ENCODE peak calls at places on chromosome 3, in five cellular contexts. Q is astrocyte of the cerebellum, S is cardiac fibroblast, Y is astrocyte, P is IMR-90. B is an unnamed sample.

GRCh38 chr3:141399979-141400971 is 32.0 kb downstream of the ZBTB38 start:
- DNase-seq in S (peak), Q (no peak), P (no peak), Y (no peak), B (no peak)

GRCh38 chr3:150495563-150496168 is 50.6 kb downstream of the SERP1 start:
- DNase-seq in S (peak), P (peak), Y (peak), Q (peak), B (peak)

GRCh38 chr3:100436951-100437350 is 35.6 kb downstream of the LNP1 start:
- DNase-seq in P (peak), Y (peak), S (no peak), Q (no peak), B (no peak)

GRCh38 chr3:190807719-190808375 is 54.6 kb downstream of the GMNC start:
- DNase-seq in Y (no peak), P (no peak), S (peak), Q (no peak), B (no peak)

GRCh38 chr3:41369838-41370237 is 170.5 kb downstream of the CTNNB1 start:
- DNase-seq in Y (no peak), S (no peak), Q (no peak), P (no peak), B (no peak)

GRCh38 chr3:129326591-129326990 is 47.9 kb downstream of the HMCES start:
- DNase-seq in Y (no peak), S (no peak), P (no peak), Q (no peak), B (no peak)

GRCh38 chr3:152021951-152022461 is 148.6 kb downstream of the SUCNR1 start:
- DNase-seq in S (peak), P (peak), Y (peak), Q (no peak), B (no peak)

GRCh38 chr3:53196575-53197407 is 35.8 kb downstream of the PRKCD start:
- DNase-seq in P (peak), S (peak), Q (peak), Y (peak), B (peak)

GRCh38 chr3:38620236-38620635 is 29.3 kb downstream of the SCN5A start:
- DNase-seq in Q (no peak), Y (no peak), P (peak), S (no peak), B (no peak)

GRCh38 chr3:39705351-39705900 is 104.0 kb upstream of the MYRIP start:
- DNase-seq in P (no peak), Q (no peak), S (peak), Y (no peak), B (no peak)

GRCh38 chr3:8436667-8437287 is 64.8 kb upstream of the LMCD1 start:
- DNase-seq in S (no peak), Y (no peak), Q (no peak), P (no peak), B (no peak)

GRCh38 chr3:172687501-172687900 is 23.4 kb downstream of the NCEH1 start:
- DNase-seq in P (no peak), Q (no peak), S (no peak), Y (peak), B (no peak)

GRCh38 chr3:194950906-194951628 is 265.4 kb downstream of the FAM43A start:
- DNase-seq in Y (no peak), Q (no peak), P (no peak), S (no peak), B (no peak)

GRCh38 chr3:174937488-174937887 is 78.4 kb downstream of the NAALADL2 start:
- DNase-seq in Q (no peak), S (no peak), Y (peak), P (peak), B (no peak)

GRCh38 chr3:184011937-184012889 is 5.5 kb downstream of the ABCC5 start:
- DNase-seq in P (peak), S (no peak), Q (no peak), Y (no peak), B (no peak)

GRCh38 chr3:151468284-151468917 is 7.5 kb upstream of the IGSF10 start:
- DNase-seq in Q (peak), Y (peak), S (peak), P (peak), B (peak)

GRCh38 chr3:14836049-14836468 is 17.3 kb downstream of the FGD5 start:
- DNase-seq in Q (no peak), S (peak), Y (no peak), P (no peak), B (no peak)

GRCh38 chr3:22371592-22372291 is 620.7 kb upstream of the ZNF385D start:
- DNase-seq in S (no peak), Q (no peak), Y (no peak), P (no peak), B (peak)

GRCh38 chr3:55726501-55726775 is 239.3 kb upstream of the WNT5A start:
- DNase-seq in P (no peak), Y (no peak), S (no peak), Q (no peak), B (no peak)

GRCh38 chr3:15919971-15920370 is 122.2 kb upstream of the ANKRD28 start:
- DNase-seq in S (no peak), P (no peak), Q (no peak), Y (no peak), B (no peak)

GRCh38 chr3:133040696-133041523 is 2.7 kb downstream of the TMEM108 start:
- DNase-seq in P (peak), Y (peak), Q (peak), S (peak), B (peak)
- TF ChIP-seq CTCF in P (peak), Y (peak), Q (peak), S (peak), B (peak)

GRCh38 chr3:24496529-24497482 is 2.2 kb upstream of the THRB start:
- DNase-seq in P (peak), Y (peak), S (peak), Q (peak), B (peak)
- TF ChIP-seq CTCF in P (no peak), Y (peak), S (peak), Q (peak), B (peak)

GRCh38 chr3:114709102-114709501 is 415.3 kb downstream of the TIGIT start:
- DNase-seq in Q (no peak), S (peak), P (peak), Y (peak), B (no peak)

GRCh38 chr3:114700637-114701234 is 406.9 kb downstream of the TIGIT start:
- DNase-seq in P (no peak), Y (no peak), S (no peak), Q (no peak), B (no peak)

GRCh38 chr3:114707225-114707860 is 413.5 kb downstream of the TIGIT start:
- DNase-seq in P (no peak), S (no peak), Q (no peak), Y (no peak), B (no peak)

GRCh38 chr3:114711321-114711891 is 417.6 kb downstream of the TIGIT start:
- DNase-seq in Q (no peak), P (no peak), S (no peak), Y (no peak), B (no peak)

DNA sequence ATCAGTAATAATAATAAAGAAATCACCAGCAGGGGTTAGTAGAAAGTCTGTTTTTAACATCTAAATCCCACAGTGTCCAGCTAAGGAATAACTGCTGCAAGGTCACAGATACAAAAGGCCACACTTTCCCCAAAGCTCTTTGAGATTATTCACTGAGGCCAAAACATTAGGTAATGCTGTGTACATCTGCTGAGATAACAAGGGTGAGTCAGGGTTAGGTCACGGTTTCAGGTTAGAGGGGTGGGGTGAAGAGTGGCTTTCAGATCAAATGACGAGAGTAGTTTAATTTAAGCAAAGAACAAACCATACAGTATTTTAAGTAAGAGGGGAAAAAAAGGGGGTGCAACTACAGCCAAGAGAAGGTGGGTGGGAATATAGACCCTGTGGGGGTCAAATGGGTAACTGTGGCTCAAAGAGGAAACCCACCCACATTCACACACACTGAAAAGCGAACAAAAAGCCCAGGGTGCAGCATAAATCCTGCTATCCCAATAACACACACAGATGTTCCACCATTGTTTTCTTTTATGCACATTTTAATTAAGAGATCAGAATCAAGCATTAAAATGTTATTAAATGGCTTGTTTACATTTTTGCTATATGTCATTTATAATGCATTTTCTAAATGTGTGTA is 412.9 kb downstream of the TIGIT start:
- DNase-seq in Q (no peak), Y (peak), S (peak), P (peak), B (no peak)
- TF ChIP-seq CTCF in Q (no peak), Y (no peak), S (no peak), P (no peak), B (no peak)

DNA sequence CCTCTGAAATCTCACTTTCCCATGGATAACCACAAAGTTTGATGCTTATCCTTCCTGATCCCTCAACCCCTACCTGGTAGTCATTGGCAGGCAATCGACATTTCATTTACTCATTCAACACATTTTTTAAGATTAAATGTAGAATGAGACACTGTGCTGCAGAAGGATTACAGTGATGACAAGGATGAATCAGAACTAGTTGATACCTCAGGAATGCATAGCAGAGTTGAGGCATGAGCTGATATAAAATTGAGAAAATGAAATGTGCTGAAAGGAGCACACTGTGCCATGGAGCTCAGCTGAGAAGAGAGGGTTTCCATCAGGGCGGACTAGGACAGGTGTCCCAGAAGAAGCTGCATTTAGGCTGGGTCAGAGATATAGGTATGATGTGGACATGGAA is 48.9 kb upstream of the ACTL6A start:
- DNase-seq in P (peak), Y (no peak), S (no peak), Q (no peak), B (no peak)
- TF ChIP-seq CTCF in P (no peak), Y (no peak), S (no peak), Q (no peak), B (no peak)

GRCh38 chr3:130565224-130565623 is 48.2 kb downstream of the COL6A6 start:
- DNase-seq in P (no peak), Y (no peak), S (no peak), Q (no peak), B (no peak)
- TF ChIP-seq CTCF in P (no peak), Y (no peak), S (no peak), Q (no peak), B (no peak)

GRCh38 chr3:139935071-139935865 is at the start of gene CLSTN2:
- DNase-seq in P (no peak), Y (peak), S (peak), Q (no peak), B (peak)
- TF ChIP-seq CTCF in P (no peak), Y (no peak), S (no peak), Q (no peak), B (no peak)

DNA sequence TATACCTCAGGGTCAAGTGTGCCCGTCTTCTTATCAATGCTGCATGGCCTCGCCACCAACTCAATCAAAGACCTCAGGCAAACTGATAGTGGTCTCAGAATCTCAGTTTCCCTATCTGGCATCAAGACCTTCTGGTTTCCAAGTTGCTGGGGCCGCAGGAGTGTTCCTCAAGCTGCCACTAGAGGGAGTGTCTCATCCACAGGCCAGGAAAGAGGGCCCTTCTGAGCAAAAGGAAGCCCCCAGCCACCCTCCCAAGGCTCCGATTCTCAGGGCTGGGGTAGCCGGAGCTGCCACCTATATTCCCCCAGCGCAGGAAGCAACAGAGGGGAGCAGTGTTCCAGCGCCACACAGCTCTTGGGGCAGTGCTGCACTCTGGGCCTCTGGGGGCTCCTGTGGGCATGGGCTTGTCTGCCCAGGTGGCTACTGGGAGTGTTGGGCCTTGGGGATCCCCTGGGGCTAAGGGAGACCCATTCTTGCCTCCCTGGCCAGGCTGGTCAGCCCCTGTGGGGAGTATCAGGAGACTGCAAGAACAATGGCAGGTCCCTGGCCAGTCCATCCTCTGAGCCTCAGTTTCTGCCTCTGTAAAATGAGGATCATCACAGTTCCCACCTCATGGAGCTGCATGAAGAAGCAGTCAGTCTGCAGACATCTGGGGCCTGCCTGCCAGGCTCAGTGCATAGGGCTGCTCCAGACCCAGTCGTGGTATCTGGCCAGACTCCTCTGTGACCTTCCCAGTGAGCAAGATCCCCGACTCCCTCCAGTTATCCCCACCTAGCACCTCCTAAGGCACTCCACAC is 23.4 kb upstream of the SEC13 start:
- DNase-seq in P (peak), Q (no peak), Y (no peak), S (peak), B (peak)
- TF ChIP-seq CTCF in P (peak), Q (peak), Y (peak), S (peak), B (peak)

B was measured in nephron progenitor cell.